ENCODE peak calls at places on chromosome 6, in five cellular contexts. One of them, this sample, is unnamed.
A peak's percentile ranks its signal among the peaks of the same experiment; 100 is the strongest.

GRCh38 chr6:20705741-20706140 is 171.5 kb downstream of the CDKAL1 start:
- DNase-seq in H9: no peak
- DNase-seq in mesenchymal stem cell: no peak
- DNase-seq in IMR-90: no peak
- DNase-seq in trophoblast cell: no peak
- DNase-seq in this sample: no peak

GRCh38 chr6:32885698-32886286 is 31.8 kb downstream of the PSMB9 start:
- DNase-seq in H9: no peak
- DNase-seq in mesenchymal stem cell: peak; percentile 82
- DNase-seq in IMR-90: peak; percentile 81
- DNase-seq in trophoblast cell: peak; percentile 85
- DNase-seq in this sample: peak; percentile 36

GRCh38 chr6:123171341-123171740 is 175.3 kb downstream of the CLVS2 start:
- DNase-seq in H9: no peak
- DNase-seq in mesenchymal stem cell: no peak
- DNase-seq in IMR-90: no peak
- DNase-seq in trophoblast cell: peak; percentile 77
- DNase-seq in this sample: no peak

GRCh38 chr6:155402656-155403304 is 52.9 kb downstream of the NOX3 start:
- DNase-seq in H9: no peak
- DNase-seq in mesenchymal stem cell: no peak
- DNase-seq in IMR-90: no peak
- DNase-seq in trophoblast cell: no peak
- DNase-seq in this sample: no peak

GRCh38 chr6:152267967-152268845 is 369.0 kb downstream of the SYNE1 start:
- DNase-seq in H9: no peak
- DNase-seq in mesenchymal stem cell: peak; percentile 48
- DNase-seq in IMR-90: no peak
- DNase-seq in trophoblast cell: peak; percentile 41
- DNase-seq in this sample: peak; percentile 35

GRCh38 chr6:93819189-93819588 is 399.8 kb upstream of the EPHA7 start:
- DNase-seq in H9: no peak
- DNase-seq in mesenchymal stem cell: no peak
- DNase-seq in IMR-90: no peak
- DNase-seq in trophoblast cell: no peak
- DNase-seq in this sample: no peak

GRCh38 chr6:158649289-158650143 is at the start of gene SYTL3:
- DNase-seq in H9: no peak
- DNase-seq in mesenchymal stem cell: peak; percentile 75
- DNase-seq in IMR-90: peak; percentile 82
- DNase-seq in trophoblast cell: peak; percentile 32
- DNase-seq in this sample: no peak

GRCh38 chr6:138944412-138944811 is 43.6 kb downstream of the REPS1 start:
- DNase-seq in H9: no peak
- DNase-seq in mesenchymal stem cell: peak; percentile 84
- DNase-seq in IMR-90: peak; percentile 83
- DNase-seq in trophoblast cell: no peak
- DNase-seq in this sample: no peak

GRCh38 chr6:37554480-37554819 is 54.8 kb upstream of the CCDC167 start:
- DNase-seq in H9: no peak
- DNase-seq in mesenchymal stem cell: peak; percentile 62
- DNase-seq in IMR-90: peak; percentile 66
- DNase-seq in trophoblast cell: peak; percentile 19
- DNase-seq in this sample: no peak

GRCh38 chr6:148851683-148852556 is 105.1 kb downstream of the UST start:
- DNase-seq in H9: no peak
- DNase-seq in mesenchymal stem cell: no peak
- DNase-seq in IMR-90: no peak
- DNase-seq in trophoblast cell: no peak
- DNase-seq in this sample: no peak

GRCh38 chr6:97850458-97851218 is 567.6 kb upstream of the MMS22L start:
- DNase-seq in H9: no peak
- DNase-seq in mesenchymal stem cell: no peak
- DNase-seq in IMR-90: no peak
- DNase-seq in trophoblast cell: no peak
- DNase-seq in this sample: peak; percentile 85

GRCh38 chr6:111564482-111564945 is 41.2 kb downstream of the TRAF3IP2 start:
- DNase-seq in H9: no peak
- DNase-seq in mesenchymal stem cell: peak; percentile 70
- DNase-seq in IMR-90: peak; percentile 74
- DNase-seq in trophoblast cell: no peak
- DNase-seq in this sample: no peak

GRCh38 chr6:109314313-109314712 is 68.0 kb downstream of the CD164 start:
- DNase-seq in H9: no peak
- DNase-seq in mesenchymal stem cell: no peak
- DNase-seq in IMR-90: no peak
- DNase-seq in trophoblast cell: peak; percentile 2
- DNase-seq in this sample: no peak

GRCh38 chr6:35035481-35036030 is 105.6 kb downstream of the TCP11 start:
- DNase-seq in H9: no peak
- DNase-seq in mesenchymal stem cell: no peak
- DNase-seq in IMR-90: no peak
- DNase-seq in trophoblast cell: no peak
- DNase-seq in this sample: no peak

GRCh38 chr6:136520520-136520919 is 29.7 kb downstream of the MAP7 start:
- DNase-seq in H9: no peak
- DNase-seq in mesenchymal stem cell: no peak
- DNase-seq in IMR-90: no peak
- DNase-seq in trophoblast cell: no peak
- DNase-seq in this sample: no peak
- H3K14ac ChIP-seq in H9: no peak overlapping the region
- H3K14ac ChIP-seq in mesenchymal stem cell: no peak overlapping the region
- H3K14ac ChIP-seq in IMR-90: no peak overlapping the region
- H3K14ac ChIP-seq in trophoblast cell: no peak overlapping the region
- H3K14ac ChIP-seq in this sample: no peak overlapping the region

GRCh38 chr6:43090557-43090952 is 14.4 kb downstream of the PTK7 start:
- DNase-seq in H9: peak; percentile 65
- DNase-seq in mesenchymal stem cell: peak; percentile 27
- DNase-seq in IMR-90: peak; percentile 44
- DNase-seq in trophoblast cell: no peak
- DNase-seq in this sample: no peak

GRCh38 chr6:43089467-43089866 is 13.4 kb downstream of the PTK7 start:
- DNase-seq in H9: no peak
- DNase-seq in mesenchymal stem cell: no peak
- DNase-seq in IMR-90: no peak
- DNase-seq in trophoblast cell: no peak
- DNase-seq in this sample: no peak

GRCh38 chr6:43091592-43091991 is 15.5 kb downstream of the PTK7 start:
- DNase-seq in H9: no peak
- DNase-seq in mesenchymal stem cell: no peak
- DNase-seq in IMR-90: no peak
- DNase-seq in trophoblast cell: no peak
- DNase-seq in this sample: no peak

GRCh38 chr6:43089874-43090556 is 13.9 kb downstream of the PTK7 start:
- DNase-seq in H9: no peak
- DNase-seq in mesenchymal stem cell: peak; percentile 20
- DNase-seq in IMR-90: peak; percentile 43
- DNase-seq in trophoblast cell: no peak
- DNase-seq in this sample: no peak

GRCh38 chr6:43091020-43091419 is 14.9 kb downstream of the PTK7 start:
- DNase-seq in H9: no peak
- DNase-seq in mesenchymal stem cell: no peak
- DNase-seq in IMR-90: no peak
- DNase-seq in trophoblast cell: no peak
- DNase-seq in this sample: no peak
- H3K18ac ChIP-seq in H9: peak overlapping the region; percentile 56
- H3K18ac ChIP-seq in mesenchymal stem cell: no peak overlapping the region
- H3K18ac ChIP-seq in IMR-90: no peak overlapping the region
- H3K18ac ChIP-seq in trophoblast cell: peak overlapping the region; percentile 42
- H3K18ac ChIP-seq in this sample: no peak overlapping the region

GRCh38 chr6:166127624-166128472 is 39.8 kb downstream of the TBXT start:
- DNase-seq in H9: peak; percentile 57
- DNase-seq in mesenchymal stem cell: no peak
- DNase-seq in IMR-90: no peak
- DNase-seq in trophoblast cell: no peak
- DNase-seq in this sample: no peak
- H3K14ac ChIP-seq in H9: no peak overlapping the region
- H3K14ac ChIP-seq in mesenchymal stem cell: no peak overlapping the region
- H3K14ac ChIP-seq in IMR-90: no peak overlapping the region
- H3K14ac ChIP-seq in trophoblast cell: no peak overlapping the region
- H3K14ac ChIP-seq in this sample: no peak overlapping the region

DNA sequence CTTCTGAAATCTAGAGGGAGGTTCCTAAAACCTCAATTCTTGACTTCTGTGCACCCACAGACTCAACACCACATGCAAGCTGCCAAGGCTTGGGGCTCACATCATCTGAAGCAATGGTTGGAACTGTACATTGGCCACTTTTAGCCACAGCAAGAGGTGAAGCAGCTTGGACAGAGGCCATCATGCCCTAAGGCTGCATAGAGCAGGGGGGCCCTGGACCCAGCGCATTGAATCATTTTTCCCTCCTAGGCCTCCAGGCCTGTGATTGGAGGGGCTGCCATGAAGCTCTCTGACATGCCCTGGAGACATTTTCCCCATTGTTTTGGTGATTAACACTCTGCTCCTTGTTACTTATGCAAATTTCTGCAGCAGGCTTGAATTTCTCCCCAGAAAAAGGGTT is 145.9 kb downstream of the C6orf118 start:
- DNase-seq in H9: no peak
- DNase-seq in mesenchymal stem cell: no peak
- DNase-seq in IMR-90: no peak
- DNase-seq in trophoblast cell: no peak
- DNase-seq in this sample: no peak
- H3K18ac ChIP-seq in H9: no peak overlapping the region
- H3K18ac ChIP-seq in mesenchymal stem cell: no peak overlapping the region
- H3K18ac ChIP-seq in IMR-90: no peak overlapping the region
- H3K18ac ChIP-seq in trophoblast cell: no peak overlapping the region
- H3K18ac ChIP-seq in this sample: no peak overlapping the region

GRCh38 chr6:167407239-167408064 is 82.6 kb downstream of the TTLL2 start:
- DNase-seq in H9: peak; percentile 25
- DNase-seq in mesenchymal stem cell: no peak
- DNase-seq in IMR-90: no peak
- DNase-seq in trophoblast cell: no peak
- DNase-seq in this sample: no peak
- H3K14ac ChIP-seq in H9: peak overlapping the region; percentile 57
- H3K14ac ChIP-seq in mesenchymal stem cell: no peak overlapping the region
- H3K14ac ChIP-seq in IMR-90: no peak overlapping the region
- H3K14ac ChIP-seq in trophoblast cell: no peak overlapping the region
- H3K14ac ChIP-seq in this sample: no peak overlapping the region

GRCh38 chr6:130159876-130160415 is 62.8 kb downstream of the SAMD3 start:
- DNase-seq in H9: no peak
- DNase-seq in mesenchymal stem cell: no peak
- DNase-seq in IMR-90: no peak
- DNase-seq in trophoblast cell: no peak
- DNase-seq in this sample: no peak

GRCh38 chr6:130158061-130158460 is 64.7 kb downstream of the SAMD3 start:
- DNase-seq in H9: no peak
- DNase-seq in mesenchymal stem cell: no peak
- DNase-seq in IMR-90: no peak
- DNase-seq in trophoblast cell: no peak
- DNase-seq in this sample: no peak

GRCh38 chr6:130152908-130153510 is 69.7 kb downstream of the SAMD3 start:
- DNase-seq in H9: no peak
- DNase-seq in mesenchymal stem cell: no peak
- DNase-seq in IMR-90: no peak
- DNase-seq in trophoblast cell: no peak
- DNase-seq in this sample: no peak

GRCh38 chr6:130158548-130158947 is 64.2 kb downstream of the SAMD3 start:
- DNase-seq in H9: no peak
- DNase-seq in mesenchymal stem cell: no peak
- DNase-seq in IMR-90: no peak
- DNase-seq in trophoblast cell: no peak
- DNase-seq in this sample: no peak

DNA sequence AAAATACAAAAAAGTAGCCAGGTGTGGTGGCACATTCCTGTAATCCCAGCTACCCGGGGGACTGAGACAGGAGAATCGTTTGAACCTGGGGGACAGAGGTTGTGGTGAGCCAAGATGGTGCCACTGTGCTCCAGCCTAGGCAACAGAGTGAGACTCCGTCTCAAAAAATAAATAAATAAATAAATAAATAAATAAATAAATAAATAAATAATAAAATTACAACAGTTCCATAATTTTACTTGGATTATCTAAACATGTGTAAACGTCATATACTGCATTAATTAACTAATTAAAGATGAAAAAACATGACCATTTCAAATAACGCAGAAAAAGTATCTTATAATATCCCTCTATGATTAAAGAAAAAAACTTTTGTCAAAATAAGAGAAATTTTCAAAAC is 65.8 kb downstream of the SAMD3 start:
- DNase-seq in H9: no peak
- DNase-seq in mesenchymal stem cell: no peak
- DNase-seq in IMR-90: no peak
- DNase-seq in trophoblast cell: no peak
- DNase-seq in this sample: no peak
- H3K18ac ChIP-seq in H9: no peak overlapping the region
- H3K18ac ChIP-seq in mesenchymal stem cell: no peak overlapping the region
- H3K18ac ChIP-seq in IMR-90: no peak overlapping the region
- H3K18ac ChIP-seq in trophoblast cell: no peak overlapping the region
- H3K18ac ChIP-seq in this sample: no peak overlapping the region

DNA sequence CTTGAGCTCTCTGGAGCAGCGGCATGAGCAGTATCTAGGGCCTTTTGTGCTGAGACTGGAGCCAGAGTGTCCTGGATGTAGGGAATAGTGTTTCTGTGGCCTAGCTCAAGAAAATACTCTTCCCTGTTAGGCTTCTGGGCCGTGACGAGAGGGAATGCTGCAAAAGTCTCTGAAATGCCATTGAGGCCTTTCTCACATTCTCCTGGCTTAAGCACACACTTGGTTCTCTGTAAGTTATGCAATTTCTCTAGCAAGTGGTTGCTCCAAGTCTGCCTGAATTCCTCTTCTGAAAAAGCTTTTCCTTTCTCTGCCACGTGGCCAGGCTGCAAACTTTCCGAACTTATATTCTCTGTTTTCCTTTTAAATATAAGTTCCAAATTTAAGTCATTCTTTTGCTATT is 744.4 kb downstream of the GRIK2 start:
- DNase-seq in H9: no peak
- DNase-seq in mesenchymal stem cell: no peak
- DNase-seq in IMR-90: no peak
- DNase-seq in trophoblast cell: no peak
- DNase-seq in this sample: no peak
- H3K14ac ChIP-seq in H9: no peak overlapping the region
- H3K14ac ChIP-seq in mesenchymal stem cell: no peak overlapping the region
- H3K14ac ChIP-seq in IMR-90: no peak overlapping the region
- H3K14ac ChIP-seq in trophoblast cell: no peak overlapping the region
- H3K14ac ChIP-seq in this sample: no peak overlapping the region

GRCh38 chr6:145787688-145788087 is 26.9 kb downstream of the FBXO30 start:
- DNase-seq in H9: no peak
- DNase-seq in mesenchymal stem cell: no peak
- DNase-seq in IMR-90: no peak
- DNase-seq in trophoblast cell: no peak
- DNase-seq in this sample: no peak

GRCh38 chr6:145783796-145784195 is 30.8 kb downstream of the FBXO30 start:
- DNase-seq in H9: no peak
- DNase-seq in mesenchymal stem cell: no peak
- DNase-seq in IMR-90: no peak
- DNase-seq in trophoblast cell: no peak
- DNase-seq in this sample: no peak

GRCh38 chr6:145789443-145789842 is 25.2 kb downstream of the FBXO30 start:
- DNase-seq in H9: no peak
- DNase-seq in mesenchymal stem cell: no peak
- DNase-seq in IMR-90: peak; percentile 41
- DNase-seq in trophoblast cell: no peak
- DNase-seq in this sample: no peak

GRCh38 chr6:145784683-145785082 is 29.9 kb downstream of the FBXO30 start:
- DNase-seq in H9: no peak
- DNase-seq in mesenchymal stem cell: no peak
- DNase-seq in IMR-90: no peak
- DNase-seq in trophoblast cell: no peak
- DNase-seq in this sample: no peak
- H3K18ac ChIP-seq in H9: no peak overlapping the region
- H3K18ac ChIP-seq in mesenchymal stem cell: no peak overlapping the region
- H3K18ac ChIP-seq in IMR-90: no peak overlapping the region
- H3K18ac ChIP-seq in trophoblast cell: no peak overlapping the region
- H3K18ac ChIP-seq in this sample: no peak overlapping the region

GRCh38 chr6:105137388-105137787 is 42.4 kb downstream of the POPDC3 start:
- DNase-seq in H9: no peak
- DNase-seq in mesenchymal stem cell: peak; percentile 40
- DNase-seq in IMR-90: no peak
- DNase-seq in trophoblast cell: peak; percentile 20
- DNase-seq in this sample: no peak
- H3K14ac ChIP-seq in H9: no peak overlapping the region
- H3K14ac ChIP-seq in mesenchymal stem cell: peak overlapping the region; percentile 72
- H3K14ac ChIP-seq in IMR-90: peak overlapping the region; percentile 94
- H3K14ac ChIP-seq in trophoblast cell: peak overlapping the region; percentile 42
- H3K14ac ChIP-seq in this sample: peak overlapping the region; percentile 31

This sample was measured in neuronal stem cell.